ENCODE peak calls at places on chromosomes 11 and 22, in six cellular contexts. L is H9, F is neuronal stem cell, J is IMR-90, A is mesendoderm, K is H1. G is an unnamed sample.

GRCh38 chr11:832529-833113 is at the start of gene CD151:
- DNase-seq in K (no peak), L (peak; percentile 79), A (peak; percentile 79), J (peak; percentile 45), F (no peak), G (peak; percentile 64)

GRCh38 chr11:75035911-75036536 is 47.3 kb downstream of the NEU3 start:
- DNase-seq in L (peak; percentile 23), F (no peak), J (no peak), A (peak; percentile 51), K (no peak), G (no peak)

GRCh38 chr11:838441-839279 is 3.7 kb downstream of the POLR2L start:
- DNase-seq in A (no peak), J (no peak), F (no peak), L (peak; percentile 72), K (no peak), G (peak; percentile 43)

GRCh38 chr11:95985174-95985808 is 61.4 kb upstream of the MTMR2 start:
- DNase-seq in J (peak; percentile 60), K (no peak), F (no peak), A (no peak), L (no peak), G (no peak)

GRCh38 chr11:4607111-4607510 is 920 bp downstream of the TRIM68 start:
- DNase-seq in K (no peak), F (no peak), L (no peak), A (no peak), J (peak; percentile 7), G (peak; percentile 10)

GRCh38 chr11:106421673-106422292 is 344.3 kb downstream of the AASDHPPT start:
- DNase-seq in A (peak; percentile 42), K (no peak), J (no peak), L (no peak), F (no peak), G (no peak)

GRCh38 chr22:39675907-39676306 is 105.4 kb downstream of the CACNA1I start:
- DNase-seq in A (no peak), K (no peak), J (no peak), L (no peak), F (no peak), G (no peak)

GRCh38 chr11:2180775-2181370 is 9.3 kb upstream of the TH start:
- DNase-seq in J (no peak), K (no peak), F (no peak), L (no peak), A (no peak), G (no peak)

GRCh38 chr11:63869686-63870085 is 30.8 kb downstream of the MARK2 start:
- DNase-seq in J (no peak), K (no peak), F (no peak), L (no peak), A (no peak), G (no peak)

GRCh38 chr11:36478700-36479329 is 31.3 kb downstream of the TRAF6 start:
- DNase-seq in F (peak; percentile 45), J (peak; percentile 59), A (peak; percentile 64), L (no peak), K (no peak), G (peak; percentile 73)

GRCh38 chr22:24191893-24192292 is 10.6 kb downstream of the SUSD2 start:
- DNase-seq in F (no peak), J (no peak), L (no peak), A (no peak), K (no peak), G (no peak)
- H2AK5ac ChIP-seq in F (no peak overlapping the region), J (peak overlapping the region; percentile 94), L (no peak overlapping the region), A (no peak overlapping the region), K (no peak overlapping the region), G (no peak overlapping the region)

DNA sequence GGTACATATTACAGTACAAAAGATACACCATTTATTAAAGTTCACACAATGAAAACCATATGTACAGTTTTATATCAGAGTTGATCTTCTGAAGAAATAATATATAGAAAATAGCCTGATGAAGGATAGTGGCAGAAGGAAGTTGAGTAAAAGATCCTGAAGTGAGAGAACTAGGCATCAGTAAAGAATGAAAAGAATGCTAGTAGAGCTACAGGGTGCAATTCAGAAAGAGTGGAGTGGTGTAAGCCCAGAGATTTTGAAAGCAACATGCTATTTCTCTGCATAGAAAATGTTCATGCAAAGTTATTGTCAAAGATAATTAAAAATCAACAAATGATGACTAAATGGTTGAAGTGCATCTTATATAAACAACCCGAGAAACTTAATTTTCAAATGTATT is 1552.7 kb upstream of the TENM4 start:
- DNase-seq in J (no peak), F (no peak), K (no peak), A (peak; percentile 73), L (no peak), G (peak; percentile 14)
- H2BK15ac ChIP-seq in J (no peak overlapping the region), F (no peak overlapping the region), K (no peak overlapping the region), A (no peak overlapping the region), L (no peak overlapping the region), G (no peak overlapping the region)

GRCh38 chr11:76652989-76653673 is 17.4 kb downstream of the LRRC32 start:
- DNase-seq in F (no peak), L (peak; percentile 12), K (no peak), J (no peak), A (no peak), G (no peak)

GRCh38 chr11:76654980-76655379 is 15.6 kb downstream of the LRRC32 start:
- DNase-seq in J (no peak), K (no peak), L (peak; percentile 24), F (no peak), A (no peak), G (no peak)

GRCh38 chr11:76655466-76656086 is 15.0 kb downstream of the LRRC32 start:
- DNase-seq in F (no peak), A (no peak), K (no peak), J (no peak), L (peak; percentile 26), G (no peak)

GRCh38 chr11:76654310-76654851 is 16.2 kb downstream of the LRRC32 start:
- DNase-seq in F (no peak), K (no peak), A (peak; percentile 48), L (peak; percentile 15), J (peak; percentile 97), G (peak; percentile 85)

DNA sequence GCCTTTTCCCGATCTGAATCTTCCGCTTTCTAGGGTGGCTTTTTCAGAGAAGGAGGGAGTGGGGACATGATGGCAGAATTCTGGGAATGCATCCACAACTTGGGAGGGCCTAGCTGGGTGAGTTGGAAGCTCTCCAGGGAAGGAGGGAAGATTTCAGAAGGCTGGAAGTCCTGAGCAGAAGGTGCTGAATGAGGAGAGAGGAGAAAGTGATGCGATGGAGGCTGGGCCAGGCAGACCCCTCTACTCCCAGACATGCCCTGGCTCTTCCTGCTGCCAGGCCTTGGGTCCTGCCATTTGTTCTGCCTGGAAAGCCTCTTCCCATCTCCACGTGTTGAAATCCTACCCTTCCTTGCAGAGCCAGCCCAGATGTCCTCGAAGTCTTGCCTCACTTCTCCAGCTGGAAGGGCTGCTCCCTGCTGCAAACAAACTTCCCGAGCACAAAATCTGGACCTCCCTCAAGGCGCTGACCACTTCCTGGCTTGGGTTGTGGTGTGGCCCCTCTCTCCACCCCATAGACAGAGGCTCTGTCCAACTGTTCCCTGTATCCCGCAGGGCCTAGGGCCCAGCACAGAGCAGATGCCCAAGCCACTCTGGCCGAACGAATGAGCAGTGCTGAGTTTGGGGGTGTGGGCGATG is 16.8 kb downstream of the LRRC32 start:
- DNase-seq in A (no peak), J (peak; percentile 95), F (no peak), L (peak; percentile 14), K (no peak), G (peak; percentile 87)
- H2AK5ac ChIP-seq in A (peak overlapping the region; percentile 65), J (peak overlapping the region; percentile 92), F (no peak overlapping the region), L (no peak overlapping the region), K (no peak overlapping the region), G (no peak overlapping the region)

GRCh38 chr22:25546751-25547150 is 17.7 kb upstream of the GRK3 start:
- DNase-seq in A (peak; percentile 46), F (no peak), J (no peak), K (no peak), L (no peak), G (no peak)

GRCh38 chr22:25551396-25551795 is 13.1 kb upstream of the GRK3 start:
- DNase-seq in F (no peak), K (no peak), A (no peak), L (no peak), J (no peak), G (no peak)

GRCh38 chr22:25546242-25546641 is 18.2 kb upstream of the GRK3 start:
- DNase-seq in A (no peak), L (no peak), F (no peak), J (no peak), K (no peak), G (no peak)

GRCh38 chr22:25545677-25546076 is 18.8 kb upstream of the GRK3 start:
- DNase-seq in K (no peak), F (no peak), J (no peak), L (no peak), A (no peak), G (no peak)

DNA sequence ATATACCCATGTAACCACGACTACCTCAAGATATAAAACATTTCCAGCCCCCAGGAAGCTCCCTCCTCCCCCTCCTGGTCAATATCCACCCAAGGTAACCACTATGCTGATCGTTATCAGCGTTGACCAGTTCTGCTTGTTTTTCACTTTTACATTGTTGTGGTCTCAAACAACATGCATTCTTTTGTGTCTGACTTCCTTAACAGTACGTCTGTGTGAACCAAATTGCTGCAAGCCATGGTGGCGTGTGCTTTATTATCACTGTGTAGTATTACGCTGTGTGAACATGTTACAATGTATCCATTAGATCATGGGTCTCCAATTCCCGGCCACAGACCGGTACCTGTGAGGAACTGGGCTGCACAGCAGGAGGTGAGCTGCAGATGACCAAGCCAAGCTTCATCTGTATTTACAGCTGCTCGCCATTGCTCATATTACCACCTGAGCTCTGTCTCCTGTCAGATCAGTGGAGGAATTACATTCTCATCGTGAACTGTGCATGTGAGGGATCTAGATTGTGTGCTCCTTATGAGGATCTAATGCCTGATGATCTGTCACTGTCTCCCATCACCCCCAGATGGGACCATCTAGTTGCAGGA is 15.5 kb upstream of the GRK3 start:
- DNase-seq in K (no peak), A (no peak), L (no peak), J (no peak), F (no peak), G (no peak)
- H2BK15ac ChIP-seq in K (no peak overlapping the region), A (no peak overlapping the region), L (no peak overlapping the region), J (no peak overlapping the region), F (no peak overlapping the region), G (no peak overlapping the region)

GRCh38 chr11:120054753-120055045 is 83.2 kb downstream of the TRIM29 start:
- DNase-seq in L (peak; percentile 10), K (no peak), F (no peak), J (no peak), A (no peak), G (no peak)
- H2AK5ac ChIP-seq in L (no peak overlapping the region), K (peak overlapping the region; percentile 29), F (peak overlapping the region; percentile 1), J (no peak overlapping the region), A (no peak overlapping the region), G (no peak overlapping the region)

DNA sequence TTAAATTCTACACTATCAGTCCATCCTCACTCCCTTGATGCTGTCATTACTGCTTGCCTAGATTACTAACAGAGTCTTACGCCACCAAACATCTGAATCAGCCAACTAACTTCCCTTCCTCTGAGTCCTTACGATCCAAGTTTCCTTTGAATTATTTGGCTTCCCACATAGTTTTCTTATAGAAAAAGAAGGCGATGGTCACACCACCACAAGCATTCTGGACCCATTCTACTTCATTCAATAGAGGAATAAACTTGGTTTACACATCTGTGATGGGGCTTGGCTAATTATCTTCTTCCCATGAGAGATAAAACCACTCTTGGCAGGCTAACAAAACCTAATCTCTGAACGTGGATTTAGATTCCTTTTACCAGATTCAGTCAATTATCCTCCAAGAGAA is 35.0 kb downstream of the INTS4 start:
- DNase-seq in K (no peak), L (no peak), J (peak; percentile 61), A (no peak), F (no peak), G (peak; percentile 25)
- H2BK15ac ChIP-seq in K (no peak overlapping the region), L (no peak overlapping the region), J (no peak overlapping the region), A (no peak overlapping the region), F (no peak overlapping the region), G (no peak overlapping the region)

GRCh38 chr22:32660292-32660691 is 141.2 kb upstream of the TIMP3 start:
- DNase-seq in A (peak; percentile 81), F (peak; percentile 42), K (peak; percentile 36), J (peak; percentile 70), L (peak; percentile 78), G (peak; percentile 73)
- H2AK5ac ChIP-seq in A (no peak overlapping the region), F (no peak overlapping the region), K (no peak overlapping the region), J (peak overlapping the region; percentile 99), L (no peak overlapping the region), G (no peak overlapping the region)

G was measured in mesenchymal stem cell.